ENCODE peak calls at places on chromosome 18, in seven cellular contexts. W is IMR-90; Z is body of pancreas; R is HCT116; J is effector memory CD4-positive, alpha-beta T cell; E is heart right ventricle; F is coronary artery. H is an unnamed sample.

GRCh38 chr18:24270937-24271380 is 126.7 kb downstream of the OSBPL1A start:
- DNase-seq in W (peak), Z (no peak), R (no peak), J (no peak), E (no peak), F (no peak), H (no peak)

GRCh38 chr18:45775241-45775676 is 50.2 kb upstream of the SIGLEC15 start:
- DNase-seq in W (peak), Z (peak), R (peak), J (no peak), E (peak), F (peak), H (peak)

GRCh38 chr18:62690416-62690815 is 24.9 kb upstream of the PHLPP1 start:
- DNase-seq in W (no peak), Z (no peak), R (no peak), J (no peak), E (no peak), F (no peak), H (no peak)

GRCh38 chr18:63119647-63120046 is 199.9 kb downstream of the BCL2 start:
- DNase-seq in W (peak), Z (no peak), R (peak), J (no peak), E (no peak), F (no peak), H (no peak)

GRCh38 chr18:68041327-68041726 is 524.8 kb upstream of the DSEL start:
- DNase-seq in W (peak), Z (no peak), R (no peak), J (no peak), E (no peak), F (no peak), H (no peak)

GRCh38 chr18:13372405-13372995 is 153.9 kb downstream of the LDLRAD4 start:
- DNase-seq in W (no peak), Z (no peak), R (no peak), J (no peak), E (no peak), F (no peak), H (no peak)

GRCh38 chr18:36828630-36829361 is at the start of the genes KIAA1328 and TPGS2:
- DNase-seq in W (peak), Z (peak), R (peak), J (peak), E (peak), F (peak), H (peak)

GRCh38 chr18:62637807-62638687 is 77.3 kb upstream of the PHLPP1 start:
- DNase-seq in W (peak), Z (peak), R (peak), J (no peak), E (no peak), F (no peak), H (no peak)

GRCh38 chr18:77316641-77317040 is 67.0 kb downstream of the GALR1 start:
- DNase-seq in W (no peak), Z (no peak), R (no peak), J (no peak), E (no peak), F (no peak), H (no peak)

GRCh38 chr18:32460046-32460785 is 10.5 kb downstream of the GAREM1 start:
- DNase-seq in W (no peak), Z (no peak), R (no peak), J (no peak), E (no peak), F (no peak), H (no peak)

GRCh38 chr18:22170421-22171262 is 1.3 kb downstream of the GATA6 start:
- DNase-seq in W (peak), Z (peak), R (no peak), J (no peak), E (peak), F (peak), H (peak)

GRCh38 chr18:23191952-23192662 is 56.8 kb downstream of the CABLES1 start:
- DNase-seq in W (peak), Z (peak), R (no peak), J (no peak), E (peak), F (no peak), H (no peak)

GRCh38 chr18:23194969-23195957 is 60.0 kb downstream of the CABLES1 start:
- DNase-seq in W (no peak), Z (no peak), R (no peak), J (no peak), E (no peak), F (no peak), H (no peak)

GRCh38 chr18:23196119-23197004 is 61.1 kb downstream of the CABLES1 start:
- DNase-seq in W (no peak), Z (no peak), R (no peak), J (no peak), E (no peak), F (no peak), H (no peak)

GRCh38 chr18:23193727-23194126 is 58.4 kb downstream of the CABLES1 start:
- DNase-seq in W (no peak), Z (no peak), R (no peak), J (no peak), E (no peak), F (no peak), H (no peak)

GRCh38 chr18:23194150-23194968 is 59.1 kb downstream of the CABLES1 start:
- DNase-seq in W (peak), Z (no peak), R (no peak), J (no peak), E (no peak), F (no peak), H (no peak)
- H3K27ac ChIP-seq in W (peak), Z (no peak), R (no peak), J (no peak), E (peak), F (peak), H (no peak)

GRCh38 chr18:8424917-8425725 is 184.1 kb upstream of the RAB12 start:
- DNase-seq in W (peak), Z (no peak), R (peak), J (no peak), E (no peak), F (no peak), H (no peak)

GRCh38 chr18:8426401-8426800 is 182.8 kb upstream of the RAB12 start:
- DNase-seq in W (no peak), Z (no peak), R (peak), J (no peak), E (no peak), F (no peak), H (no peak)

GRCh38 chr18:8424481-8424880 is 184.8 kb upstream of the RAB12 start:
- DNase-seq in W (no peak), Z (no peak), R (no peak), J (no peak), E (no peak), F (no peak), H (no peak)

GRCh38 chr18:8422391-8422790 is 186.8 kb upstream of the RAB12 start:
- DNase-seq in W (no peak), Z (no peak), R (no peak), J (no peak), E (no peak), F (no peak), H (no peak)

GRCh38 chr18:8423051-8423558 is 186.1 kb upstream of the RAB12 start:
- DNase-seq in W (peak), Z (no peak), R (peak), J (no peak), E (no peak), F (no peak), H (no peak)
- H3K27ac ChIP-seq in W (peak), Z (no peak), R (peak), J (no peak), E (no peak), F (no peak), H (no peak)

GRCh38 chr18:48974304-48975220 is 23.8 kb upstream of the SMAD7 start:
- DNase-seq in W (no peak), Z (no peak), R (no peak), J (no peak), E (peak), F (no peak), H (no peak)
- H3K27ac ChIP-seq in W (no peak), Z (peak), R (no peak), J (no peak), E (peak), F (peak), H (peak)

DNA sequence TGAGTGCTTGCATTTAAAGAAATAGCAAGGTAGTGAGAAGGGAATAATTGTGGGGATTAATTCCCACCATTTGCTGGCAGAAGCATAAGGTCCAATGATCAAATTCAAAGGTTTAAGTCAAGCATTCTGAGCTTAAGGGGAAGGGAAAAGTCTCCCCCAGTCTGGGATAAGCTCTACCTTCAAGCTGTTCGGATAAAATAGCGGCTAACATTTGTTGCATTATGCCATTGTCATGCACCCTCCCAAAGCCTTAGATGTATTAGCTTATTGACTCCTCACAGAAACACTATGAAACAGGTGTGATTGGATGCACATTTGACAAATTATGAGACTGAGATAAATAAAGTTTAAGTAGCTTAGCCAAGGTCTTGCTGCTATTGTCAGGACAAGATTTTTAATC is 52.2 kb upstream of the TGIF1 start:
- DNase-seq in W (no peak), Z (no peak), R (no peak), J (no peak), E (no peak), F (no peak), H (no peak)
- H3K27ac ChIP-seq in W (no peak), Z (no peak), R (no peak), J (no peak), E (no peak), F (no peak), H (no peak)

DNA sequence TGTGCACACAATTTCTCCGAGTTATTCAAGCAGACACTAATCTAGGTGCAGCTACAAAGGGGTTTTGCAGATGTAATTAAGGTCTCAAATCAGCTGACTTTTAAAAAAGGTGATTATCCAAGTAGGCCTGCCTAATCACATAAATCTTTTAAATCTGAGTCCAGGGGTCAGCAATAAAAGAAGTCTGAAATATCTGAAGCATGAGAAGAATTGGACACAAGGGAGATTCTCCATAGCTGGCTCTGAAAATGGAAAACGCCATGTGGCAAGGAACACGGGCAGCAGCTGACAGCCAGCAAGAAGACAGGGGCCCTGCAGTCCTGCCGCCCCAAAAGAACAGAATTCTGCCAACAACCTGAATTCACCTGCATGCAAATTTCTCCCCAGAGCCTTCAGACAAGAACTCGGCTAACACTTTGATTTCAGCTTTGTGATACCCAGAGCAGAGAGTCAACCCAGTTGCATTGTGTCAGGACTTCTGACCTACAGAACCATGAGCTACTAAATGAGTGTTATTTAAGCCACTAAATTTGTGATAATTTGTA is 3.4 kb downstream of the INO80C start:
- DNase-seq in W (no peak), Z (no peak), R (no peak), J (no peak), E (no peak), F (no peak), H (no peak)
- H3K27ac ChIP-seq in W (no peak), Z (no peak), R (no peak), J (no peak), E (no peak), F (no peak), H (no peak)

DNA sequence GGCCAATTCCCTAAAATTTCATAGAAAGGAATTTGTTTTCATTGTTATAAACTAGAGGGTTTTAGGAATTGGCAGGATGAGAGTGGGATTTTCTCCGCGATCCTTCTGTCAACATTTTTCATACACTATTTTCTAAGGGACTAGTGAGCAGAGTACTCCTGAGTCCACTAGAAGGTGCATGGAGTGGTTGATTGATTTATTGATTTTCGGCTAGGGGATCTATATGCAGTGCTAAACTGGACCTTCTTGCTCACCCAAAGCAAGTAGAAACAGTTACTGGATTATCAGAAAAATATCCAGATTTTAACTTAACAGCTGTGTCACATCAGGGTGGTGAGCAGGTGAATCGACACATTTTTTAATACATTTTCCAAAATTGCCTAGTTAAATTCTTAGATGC is 159.9 kb upstream of the DTNA start:
- DNase-seq in W (no peak), Z (no peak), R (no peak), J (no peak), E (no peak), F (no peak), H (no peak)
- H3K27ac ChIP-seq in W (no peak), Z (no peak), R (no peak), J (no peak), E (no peak), F (no peak), H (no peak)

GRCh38 chr18:58355243-58355642 is 273.6 kb downstream of the ALPK2 start:
- DNase-seq in W (no peak), Z (no peak), R (no peak), J (no peak), E (no peak), F (no peak), H (no peak)
- H3K27ac ChIP-seq in W (no peak), Z (no peak), R (no peak), J (no peak), E (no peak), F (no peak), H (no peak)

DNA sequence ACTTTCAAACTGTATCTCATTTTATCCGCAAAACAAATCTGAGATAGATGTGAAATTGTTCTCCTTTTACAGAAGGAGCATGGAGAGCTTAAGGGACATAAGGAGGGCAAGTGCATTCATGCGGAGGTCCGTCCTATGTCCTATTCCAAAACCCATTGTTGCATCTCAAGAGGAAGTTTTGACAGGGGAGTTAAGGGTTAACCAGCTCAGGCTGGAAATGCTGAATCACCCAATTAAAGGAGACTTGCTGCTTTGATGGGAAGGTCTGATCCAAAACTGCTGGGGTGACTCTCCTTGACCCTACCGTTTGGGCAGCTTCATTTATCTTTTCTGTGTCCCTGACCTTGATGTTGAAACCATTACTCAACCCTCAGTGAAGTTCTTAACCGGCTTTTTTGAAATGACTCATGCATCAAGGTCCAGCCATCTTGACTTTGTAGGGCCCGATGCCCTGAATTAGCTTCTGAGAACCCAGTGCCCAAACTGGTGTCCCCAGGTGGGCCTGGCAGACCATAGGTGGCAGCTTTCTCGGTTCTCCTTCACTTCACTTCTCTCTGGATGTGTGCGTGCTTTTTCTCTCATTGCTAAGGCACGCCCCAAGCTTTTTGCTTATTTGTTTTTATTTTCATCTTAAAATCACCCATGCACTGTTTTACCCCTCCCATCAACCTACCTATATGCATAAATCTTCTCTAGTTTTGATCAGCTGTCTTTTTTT is 15.9 kb upstream of the TXNDC2 start:
- DNase-seq in W (peak), Z (peak), R (peak), J (no peak), E (no peak), F (no peak), H (no peak)
- H3K27ac ChIP-seq in W (peak), Z (no peak), R (peak), J (no peak), E (no peak), F (no peak), H (no peak)